ENCODE peak calls at places on chromosomes 16 and 17, in four cellular contexts. R, E, B and I are unnamed samples.
A peak's percentile ranks its signal among the peaks of the same experiment; 100 is the strongest.

GRCh38 chr17:63932008-63932561 is at the start of gene CD79B:
- DNase-seq in R (peak; percentile 93), B (peak; percentile 69), E (no peak), I (peak; percentile 70)

GRCh38 chr16:65621640-65622039 is 499.8 kb upstream of the CDH11 start:
- DNase-seq in E (no peak), R (no peak), B (no peak), I (no peak)

GRCh38 chr16:86558355-86559193 is 3.5 kb upstream of the MTHFSD start:
- DNase-seq in R (no peak), B (no peak), E (no peak), I (no peak)

GRCh38 chr17:82184761-82185160 is 27.9 kb downstream of the CCDC57 start:
- DNase-seq in E (no peak), R (no peak), B (no peak), I (no peak)

GRCh38 chr17:82304826-82305726 is 12.3 kb downstream of the CD7 start:
- DNase-seq in E (no peak), B (no peak), R (peak; percentile 34), I (peak; percentile 55)

GRCh38 chr16:47584464-47585225 is 123.5 kb downstream of the PHKB start:
- DNase-seq in E (no peak), B (no peak), R (no peak), I (no peak)

GRCh38 chr17:39104046-39104445 is 47.4 kb downstream of the PLXDC1 start:
- DNase-seq in R (no peak), B (no peak), E (no peak), I (no peak)

GRCh38 chr17:39622380-39623006 is 4.3 kb upstream of the PPP1R1B start:
- DNase-seq in B (peak; percentile 35), E (no peak), R (no peak), I (no peak)

GRCh38 chr17:62907961-62908360 is 58.1 kb upstream of the TANC2 start:
- DNase-seq in B (no peak), E (no peak), R (no peak), I (no peak)

GRCh38 chr17:78342438-78343098 is 17.3 kb downstream of the SOCS3 start:
- DNase-seq in B (no peak), R (no peak), E (no peak), I (no peak)

GRCh38 chr16:66918803-66919568 is at the start of gene CDH16:
- DNase-seq in R (no peak), E (no peak), B (no peak), I (no peak)

GRCh38 chr16:75256059-75256870 is 4.8 kb upstream of the BCAR1 start:
- DNase-seq in B (no peak), E (no peak), R (no peak), I (no peak)

GRCh38 chr17:38571833-38572274 is 33.9 kb downstream of the SRCIN1 start:
- DNase-seq in B (no peak), R (peak; percentile 62), E (no peak), I (no peak)

GRCh38 chr16:81997738-81998137 is 13.5 kb downstream of the SDR42E1 start:
- DNase-seq in R (no peak), B (no peak), E (no peak), I (no peak)

GRCh38 chr17:40496634-40497420 is 4.6 kb downstream of the TNS4 start:
- DNase-seq in E (no peak), B (no peak), R (no peak), I (no peak)

GRCh38 chr16:14003119-14003570 is 68.0 kb upstream of the MRTFB start:
- DNase-seq in R (peak; percentile 41), E (no peak), B (no peak), I (no peak)

GRCh38 chr16:48629531-48629930 is 19.6 kb upstream of the N4BP1 start:
- DNase-seq in R (no peak), E (no peak), B (no peak), I (no peak)

GRCh38 chr16:73280366-73280765 is 232.4 kb upstream of the ZFHX3 start:
- DNase-seq in R (no peak), B (no peak), E (no peak), I (no peak)

GRCh38 chr17:22410136-22410535 is 717.8 kb downstream of the KCNJ18 start:
- DNase-seq in R (no peak), B (no peak), E (no peak), I (no peak)